ENCODE peak calls at places on chromosome 10, in nine cellular contexts. S is cardiac fibroblast; M is skeletal muscle cell; X is Panc1; W is NCI-H748 treated with DMSO at 0.1 percent for 48 hours; J is KBM-7; N is Caco-2; H is activated naive CD4-positive, alpha-beta T cell treated with anti-CD3 and anti-CD28 coated beads for 36 hours; Z is H7. O is an unnamed sample.

GRCh38 chr10:22329150-22329549 is 8.3 kb downstream of the BMI1 start:
- DNase-seq in M (no peak), Z (no peak), N (no peak), X (no peak), J (no peak), W (no peak), H (no peak), S (no peak), O (no peak)

GRCh38 chr10:69048103-69048502 is 39.8 kb upstream of the SRGN start:
- DNase-seq in S (peak; percentile 35), N (no peak), H (peak; percentile 52), M (peak; percentile 73), J (peak; percentile 90), X (no peak), Z (no peak), W (no peak), O (no peak)

GRCh38 chr10:87657370-87657769 is 2.3 kb upstream of the PAPSS2 start:
- DNase-seq in X (no peak), N (no peak), S (peak; percentile 89), M (no peak), W (no peak), Z (no peak), J (no peak), H (no peak), O (no peak)

GRCh38 chr10:130439796-130440195 is 303.6 kb downstream of the GLRX3 start:
- DNase-seq in M (no peak), N (no peak), J (no peak), W (no peak), X (no peak), H (no peak), Z (no peak), S (no peak), O (no peak)

GRCh38 chr10:85642421-85643170 is 724.0 kb downstream of the GRID1 start:
- DNase-seq in N (peak; percentile 72), H (no peak), S (peak; percentile 34), W (no peak), J (peak; percentile 3), M (peak; percentile 86), Z (no peak), X (peak; percentile 96), O (no peak)

GRCh38 chr10:78783753-78784152 is 285.0 kb upstream of the ZMIZ1 start:
- DNase-seq in N (no peak), X (no peak), S (no peak), Z (no peak), M (no peak), W (no peak), J (no peak), H (no peak), O (no peak)

GRCh38 chr10:343231-344215 is 208.3 kb downstream of the ZMYND11 start:
- DNase-seq in H (no peak), N (no peak), J (no peak), X (no peak), Z (no peak), M (no peak), W (no peak), S (no peak), O (no peak)

GRCh38 chr10:63157845-63158624 is 24.9 kb downstream of the NRBF2 start:
- DNase-seq in W (peak; percentile 61), N (peak; percentile 80), J (peak; percentile 62), Z (peak; percentile 38), S (peak; percentile 96), X (peak; percentile 74), H (peak; percentile 67), M (peak; percentile 76), O (peak; percentile 77)

GRCh38 chr10:77834540-77834939 is 92.0 kb downstream of the DLG5 start:
- DNase-seq in S (no peak), H (no peak), N (no peak), J (no peak), M (no peak), Z (no peak), W (no peak), X (no peak), O (no peak)

GRCh38 chr10:110456523-110457091 is 41.1 kb upstream of the DUSP5 start:
- DNase-seq in N (peak; percentile 96), S (no peak), W (no peak), J (no peak), Z (no peak), M (no peak), X (no peak), H (no peak), O (no peak)

GRCh38 chr10:48605786-48606529 is 1.1 kb upstream of the ARHGAP22 start:
- DNase-seq in W (no peak), S (peak; percentile 72), H (no peak), X (no peak), Z (no peak), N (no peak), J (no peak), M (no peak), O (no peak)

GRCh38 chr10:106576534-106576933 is 588.0 kb downstream of the SORCS1 start:
- DNase-seq in N (no peak), M (no peak), X (no peak), H (no peak), S (no peak), Z (no peak), J (no peak), W (no peak), O (no peak)

GRCh38 chr10:100660945-100661344 is 84.4 kb upstream of the PAX2 start:
- DNase-seq in S (no peak), J (no peak), Z (no peak), N (no peak), M (no peak), H (no peak), W (no peak), X (no peak), O (no peak)

GRCh38 chr10:112946649-112947048 is 3.4 kb upstream of the TCF7L2 start:
- DNase-seq in H (no peak), S (no peak), Z (no peak), N (no peak), W (no peak), J (no peak), M (no peak), X (no peak), O (no peak)

O was measured in iPS-NIHi11.